ENCODE peak calls at places on chromosomes 7 and 10, in four cellular contexts. P is vagina, Z is prostate gland, J is spleen. C is an unnamed sample.

GRCh38 chr7:45682358-45682735 is 108.2 kb downstream of the ADCY1 start:
- DNase-seq in P (no peak), Z (no peak), J (peak), C (no peak)

GRCh38 chr10:62587011-62587410 is 212.8 kb downstream of the ZNF365 start:
- DNase-seq in P (no peak), Z (no peak), J (no peak), C (no peak)

GRCh38 chr10:14163374-14164125 is 167.2 kb downstream of the FRMD4A start:
- DNase-seq in P (no peak), Z (peak), J (no peak), C (peak)

GRCh38 chr7:130009848-130010688 is 41.1 kb downstream of the ZC3HC1 start:
- DNase-seq in P (no peak), Z (no peak), J (peak), C (peak)

GRCh38 chr10:100021322-100021721 is 11.6 kb upstream of the DNMBP start:
- DNase-seq in P (no peak), Z (no peak), J (no peak), C (no peak)

GRCh38 chr7:73971701-73972341 is 56.2 kb upstream of the ELN start:
- DNase-seq in P (no peak), Z (no peak), J (peak), C (no peak)

GRCh38 chr10:24722676-24723385 is 856 bp downstream of the ARHGAP21 start:
- DNase-seq in P (no peak), Z (peak), J (peak), C (peak)

GRCh38 chr7:108286290-108286904 is 156.2 kb upstream of the LAMB4 start:
- DNase-seq in P (no peak), Z (no peak), J (no peak), C (no peak)

GRCh38 chr10:119041332-119041731 is 11.8 kb downstream of the NANOS1 start:
- DNase-seq in P (no peak), Z (no peak), J (no peak), C (no peak)

GRCh38 chr7:101952355-101953247 is 135.2 kb downstream of the CUX1 start:
- DNase-seq in P (no peak), Z (no peak), J (no peak), C (peak)

GRCh38 chr7:88664630-88665233 is 94.8 kb upstream of the ZNF804B start:
- DNase-seq in P (no peak), Z (no peak), J (no peak), C (no peak)

GRCh38 chr10:3287566-3288445 is 115.2 kb upstream of the PITRM1 start:
- DNase-seq in P (no peak), Z (no peak), J (no peak), C (peak)

GRCh38 chr10:29630205-29631048 is 4.3 kb downstream of the SVIL start:
- DNase-seq in P (no peak), Z (peak), J (no peak), C (no peak)

GRCh38 chr7:5792268-5792667 is 10.8 kb upstream of the RNF216 start:
- DNase-seq in P (no peak), Z (no peak), J (no peak), C (no peak)

GRCh38 chr7:5470167-5470532 is 46.5 kb upstream of the TNRC18 start:
- DNase-seq in P (no peak), Z (no peak), J (no peak), C (no peak)

DNA sequence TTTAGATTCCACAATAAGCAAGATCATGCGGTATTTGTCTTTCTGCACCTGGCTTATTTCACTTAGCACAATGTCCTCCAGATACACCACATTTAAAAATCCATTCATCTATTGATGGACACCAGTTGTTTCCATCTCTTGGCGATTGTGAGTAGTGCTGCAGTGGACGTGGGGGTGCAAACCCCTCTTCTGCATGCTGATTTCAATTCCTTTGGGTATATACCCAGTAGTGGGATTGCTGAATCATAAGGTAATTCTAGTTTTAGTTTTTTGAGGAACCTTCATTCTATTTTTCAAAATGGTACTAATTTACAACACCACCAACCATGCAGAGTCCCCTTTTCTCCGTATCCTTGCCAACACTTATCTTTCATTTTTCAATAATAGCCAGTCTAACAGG is 2.0 kb upstream of the ASB10 start:
- DNase-seq in P (no peak), Z (no peak), J (no peak), C (no peak)
- H3K27ac ChIP-seq in P (no peak), Z (no peak), J (no peak), C (no peak)

DNA sequence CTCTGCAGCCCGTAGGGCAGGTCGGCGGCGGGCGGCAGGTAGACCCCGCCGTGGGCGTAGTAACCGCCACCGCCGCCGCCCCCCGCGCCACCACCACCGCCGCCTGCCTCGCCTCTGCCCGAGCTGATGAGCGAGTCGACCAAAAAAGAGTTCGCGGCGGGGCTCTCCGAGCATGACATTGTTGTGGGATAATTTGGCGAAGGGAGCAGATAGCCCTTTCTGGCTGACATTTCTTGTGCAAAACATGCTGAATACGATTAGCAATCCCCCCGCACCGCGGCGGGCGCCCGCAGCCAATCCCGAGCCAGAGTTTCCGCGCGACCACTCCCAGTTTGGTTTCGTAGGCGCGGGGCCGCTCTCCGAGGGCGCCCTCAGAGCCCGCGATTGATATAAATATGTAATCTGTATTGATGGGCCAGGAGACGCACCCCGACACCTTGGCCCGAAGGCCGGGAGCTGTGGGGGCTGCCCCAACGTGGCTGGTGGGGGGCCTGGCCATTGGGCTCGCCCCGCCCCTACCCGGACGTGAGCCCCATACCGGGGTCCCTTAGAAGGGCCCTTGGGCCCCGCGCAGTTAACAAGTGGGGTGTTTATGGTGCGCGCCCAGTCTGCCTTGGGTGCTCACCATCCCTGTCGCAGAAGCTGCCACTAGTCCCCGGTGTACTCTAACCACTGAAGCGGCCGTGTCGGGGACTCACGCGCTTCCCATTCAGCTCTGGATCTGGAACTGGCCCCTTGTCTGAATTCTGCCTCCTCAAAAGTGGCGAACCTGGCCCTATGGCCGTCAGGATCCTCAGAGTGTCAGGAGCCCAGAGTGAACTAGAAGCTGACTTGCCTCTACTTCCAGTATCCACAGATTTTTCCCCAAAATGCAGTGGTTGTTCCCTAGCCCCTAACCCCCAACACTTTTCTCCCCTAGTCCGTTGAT is at the start of gene HOXA10:
- DNase-seq in P (no peak), Z (peak), J (peak), C (no peak)
- TF ChIP-seq POLR2A in P (no peak), Z (peak), J (no peak), C (no peak)

GRCh38 chr7:92634924-92635519 is 44.8 kb upstream of the FAM133B start:
- DNase-seq in P (no peak), Z (no peak), J (no peak), C (no peak)

GRCh38 chr7:92631830-92632487 is 41.8 kb upstream of the FAM133B start:
- DNase-seq in P (no peak), Z (no peak), J (no peak), C (no peak)

GRCh38 chr7:92632791-92633190 is 42.6 kb upstream of the FAM133B start:
- DNase-seq in P (no peak), Z (no peak), J (no peak), C (no peak)

GRCh38 chr7:92634125-92634710 is 44.0 kb upstream of the FAM133B start:
- DNase-seq in P (no peak), Z (no peak), J (no peak), C (no peak)

DNA sequence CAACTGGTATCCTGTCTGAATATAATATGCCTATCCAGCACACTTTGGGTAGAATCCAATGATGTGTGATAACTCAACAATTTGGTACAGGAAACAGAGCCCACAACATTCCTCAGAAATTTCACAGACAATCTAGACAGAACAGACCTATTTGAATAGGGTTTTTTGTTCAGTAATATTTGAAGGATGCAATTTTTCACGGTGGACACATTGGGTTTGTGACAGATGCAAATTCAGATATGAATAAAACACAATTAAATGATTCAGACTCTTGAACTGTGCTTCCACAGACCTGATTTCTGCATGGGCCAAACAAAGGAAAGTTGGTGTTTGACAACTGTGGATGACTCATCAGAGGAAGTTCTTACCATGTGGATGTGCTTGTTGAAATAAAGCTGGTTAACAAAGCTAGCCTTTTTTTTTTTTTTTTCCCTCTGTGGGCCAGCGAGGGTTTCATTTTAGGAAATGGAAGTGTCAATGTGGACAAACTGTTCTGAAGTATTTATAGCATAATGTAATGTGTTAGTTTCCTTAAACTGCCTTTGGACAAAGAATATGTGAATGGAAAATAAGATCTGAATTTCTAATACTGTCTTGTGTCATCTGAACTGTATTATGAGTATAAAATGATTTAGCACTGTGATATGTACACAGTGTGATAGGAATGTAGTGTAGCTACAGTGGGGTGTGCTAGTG is 43.2 kb upstream of the FAM133B start:
- DNase-seq in P (no peak), Z (peak), J (no peak), C (no peak)
- H3K27ac ChIP-seq in P (peak), Z (no peak), J (peak), C (peak)

GRCh38 chr7:99392659-99393362 is 15.6 kb downstream of the PDAP1 start:
- DNase-seq in P (no peak), Z (peak), J (peak), C (peak)
- TF ChIP-seq POLR2A in P (no peak), Z (peak), J (no peak), C (no peak)

GRCh38 chr10:110818311-110819257 is 53.1 kb upstream of the PDCD4 start:
- DNase-seq in P (peak), Z (peak), J (no peak), C (peak)
- H3K27ac ChIP-seq in P (peak), Z (peak), J (no peak), C (peak)

GRCh38 chr10:44243851-44244502 is 140.9 kb downstream of the CXCL12 start:
- DNase-seq in P (no peak), Z (no peak), J (no peak), C (no peak)

GRCh38 chr10:44244745-44245600 is 139.9 kb downstream of the CXCL12 start:
- DNase-seq in P (no peak), Z (no peak), J (no peak), C (no peak)

GRCh38 chr10:44242826-44243225 is 142.1 kb downstream of the CXCL12 start:
- DNase-seq in P (no peak), Z (no peak), J (no peak), C (no peak)

GRCh38 chr10:44240766-44241165 is 144.1 kb downstream of the CXCL12 start:
- DNase-seq in P (no peak), Z (no peak), J (no peak), C (no peak)

DNA sequence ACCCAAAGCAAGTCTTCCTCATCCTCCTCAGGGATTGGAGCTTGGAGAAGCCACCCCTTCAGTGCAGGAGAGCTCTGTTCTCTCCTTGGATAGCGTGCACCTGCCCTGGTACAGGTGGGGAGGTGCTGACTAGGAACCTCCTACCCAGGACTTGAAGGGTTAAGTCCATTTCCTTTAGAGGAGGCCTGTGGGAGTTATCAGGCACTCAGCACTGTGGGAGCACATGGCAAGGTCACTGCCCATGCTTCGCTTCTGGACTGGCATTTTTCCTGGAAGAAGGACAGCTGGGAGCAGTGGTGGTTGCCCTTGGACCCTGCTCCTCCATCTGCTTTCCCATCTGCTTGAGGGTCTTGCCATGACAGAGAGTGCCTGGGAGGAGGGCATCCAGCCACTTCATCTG is 142.8 kb downstream of the CXCL12 start:
- DNase-seq in P (no peak), Z (no peak), J (no peak), C (no peak)
- TF ChIP-seq POLR2A in P (no peak), Z (no peak), J (no peak), C (no peak)

GRCh38 chr7:36943591-36944430 is 219.5 kb upstream of the AOAH start:
- DNase-seq in P (no peak), Z (no peak), J (no peak), C (no peak)

GRCh38 chr7:36942558-36943354 is 218.5 kb upstream of the AOAH start:
- DNase-seq in P (no peak), Z (no peak), J (no peak), C (no peak)

GRCh38 chr7:36946401-36946739 is 222.1 kb upstream of the AOAH start:
- DNase-seq in P (no peak), Z (peak), J (no peak), C (no peak)

GRCh38 chr7:36944843-36945242 is 220.5 kb upstream of the AOAH start:
- DNase-seq in P (no peak), Z (no peak), J (no peak), C (no peak)

GRCh38 chr7:36945612-36946400 is 221.5 kb upstream of the AOAH start:
- DNase-seq in P (no peak), Z (peak), J (no peak), C (peak)
- H3K27ac ChIP-seq in P (no peak), Z (peak), J (no peak), C (peak)

DNA sequence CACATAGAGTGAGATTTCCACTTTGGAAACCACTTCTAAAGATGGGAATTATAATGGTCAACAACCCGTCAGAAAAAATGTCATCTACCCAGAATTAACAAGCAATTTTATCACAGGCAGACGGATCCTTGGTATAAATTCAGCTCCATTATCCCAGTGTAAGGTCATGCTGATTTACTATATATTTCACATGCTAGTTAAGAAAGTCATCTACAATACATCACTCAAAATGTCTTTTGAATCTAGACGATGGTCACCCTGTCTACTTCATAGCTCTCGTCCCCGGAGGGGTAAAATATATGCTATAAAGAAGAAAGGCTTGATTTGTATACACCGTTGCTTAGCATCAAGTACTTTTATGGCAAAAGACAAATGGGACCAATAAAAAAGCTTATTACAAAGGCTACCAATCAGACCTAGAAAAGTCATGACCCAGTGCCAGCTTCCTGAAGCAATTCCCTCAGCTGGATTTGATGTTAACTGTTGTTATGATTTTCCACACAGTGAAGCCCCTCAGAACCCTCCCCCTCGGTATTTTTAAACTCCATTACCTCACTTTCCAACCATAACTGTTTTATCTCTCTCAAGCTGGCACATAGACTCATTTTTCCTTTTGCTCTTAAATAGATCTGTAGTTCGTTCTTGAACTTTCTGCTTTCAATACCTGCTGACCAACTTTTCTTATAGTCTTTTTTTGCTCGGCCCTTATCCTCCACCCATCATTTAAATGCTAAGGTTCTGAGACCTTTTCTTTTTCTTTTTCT is 104.9 kb downstream of the DOCK4 start:
- DNase-seq in P (no peak), Z (no peak), J (no peak), C (no peak)
- TF ChIP-seq POLR2A in P (no peak), Z (no peak), J (no peak), C (no peak)

GRCh38 chr10:89830623-89831022 is 129.2 kb downstream of the KIF20B start:
- DNase-seq in P (no peak), Z (no peak), J (no peak), C (no peak)
- H3K27ac ChIP-seq in P (no peak), Z (no peak), J (no peak), C (no peak)

C was measured in body of pancreas.